ENCODE peak calls at places on chromosome 16, in nine cellular contexts. One of them, this sample, is unnamed.
A peak's percentile ranks its signal among the peaks of the same experiment; 100 is the strongest.

GRCh38 chr16:56860226-56861020 is 4.6 kb upstream of the SLC12A3 start:
- DNase-seq in stimulated activated CD8-positive, alpha-beta memory T cell treated with anti-CD3 and anti-CD28 coated beads, Interleukin-15, amount 100 ng/mL, for 48 hours: peak; percentile 23
- DNase-seq in progenitor cell of endocrine pancreas: no peak
- DNase-seq in GM23248: no peak
- DNase-seq in T follicular helper cell: no peak
- DNase-seq in amygdala: no peak
- DNase-seq in NCI-H1930: no peak
- DNase-seq in GM23338: no peak
- DNase-seq in adipocyte: peak; percentile 51
- DNase-seq in this sample: no peak

GRCh38 chr16:51532551-51532950 is 381.5 kb upstream of the SALL1 start:
- DNase-seq in amygdala: no peak
- DNase-seq in T follicular helper cell: no peak
- DNase-seq in GM23248: no peak
- DNase-seq in NCI-H1930: no peak
- DNase-seq in stimulated activated CD8-positive, alpha-beta memory T cell treated with anti-CD3 and anti-CD28 coated beads, Interleukin-15, amount 100 ng/mL, for 48 hours: no peak
- DNase-seq in progenitor cell of endocrine pancreas: no peak
- DNase-seq in adipocyte: no peak
- DNase-seq in GM23338: no peak
- DNase-seq in this sample: no peak

GRCh38 chr16:54412777-54413455 is 126.3 kb upstream of the IRX3 start:
- DNase-seq in amygdala: no peak
- DNase-seq in adipocyte: no peak
- DNase-seq in progenitor cell of endocrine pancreas: no peak
- DNase-seq in GM23338: no peak
- DNase-seq in GM23248: no peak
- DNase-seq in T follicular helper cell: no peak
- DNase-seq in NCI-H1930: no peak
- DNase-seq in stimulated activated CD8-positive, alpha-beta memory T cell treated with anti-CD3 and anti-CD28 coated beads, Interleukin-15, amount 100 ng/mL, for 48 hours: no peak
- DNase-seq in this sample: no peak

GRCh38 chr16:57360321-57360935 is 1.8 kb downstream of the CCL22 start:
- DNase-seq in GM23248: no peak
- DNase-seq in T follicular helper cell: no peak
- DNase-seq in amygdala: no peak
- DNase-seq in progenitor cell of endocrine pancreas: no peak
- DNase-seq in GM23338: no peak
- DNase-seq in adipocyte: no peak
- DNase-seq in stimulated activated CD8-positive, alpha-beta memory T cell treated with anti-CD3 and anti-CD28 coated beads, Interleukin-15, amount 100 ng/mL, for 48 hours: no peak
- DNase-seq in NCI-H1930: no peak
- DNase-seq in this sample: no peak

GRCh38 chr16:22055881-22056280 is 36.5 kb upstream of the VWA3A start:
- DNase-seq in amygdala: no peak
- DNase-seq in adipocyte: no peak
- DNase-seq in T follicular helper cell: no peak
- DNase-seq in GM23248: peak; percentile 16
- DNase-seq in stimulated activated CD8-positive, alpha-beta memory T cell treated with anti-CD3 and anti-CD28 coated beads, Interleukin-15, amount 100 ng/mL, for 48 hours: no peak
- DNase-seq in progenitor cell of endocrine pancreas: no peak
- DNase-seq in NCI-H1930: no peak
- DNase-seq in GM23338: peak; percentile 86
- DNase-seq in this sample: no peak

GRCh38 chr16:88274847-88275246 is 107.9 kb upstream of the ZNF469 start:
- DNase-seq in NCI-H1930: no peak
- DNase-seq in progenitor cell of endocrine pancreas: no peak
- DNase-seq in GM23338: no peak
- DNase-seq in adipocyte: no peak
- DNase-seq in T follicular helper cell: no peak
- DNase-seq in stimulated activated CD8-positive, alpha-beta memory T cell treated with anti-CD3 and anti-CD28 coated beads, Interleukin-15, amount 100 ng/mL, for 48 hours: no peak
- DNase-seq in amygdala: no peak
- DNase-seq in GM23248: peak; percentile 49
- DNase-seq in this sample: no peak

GRCh38 chr16:53433509-53433908 is 762 bp upstream of the RBL2 start:
- DNase-seq in amygdala: no peak
- DNase-seq in NCI-H1930: no peak
- DNase-seq in GM23248: no peak
- DNase-seq in T follicular helper cell: no peak
- DNase-seq in adipocyte: no peak
- DNase-seq in progenitor cell of endocrine pancreas: no peak
- DNase-seq in stimulated activated CD8-positive, alpha-beta memory T cell treated with anti-CD3 and anti-CD28 coated beads, Interleukin-15, amount 100 ng/mL, for 48 hours: no peak
- DNase-seq in GM23338: peak; percentile 43
- DNase-seq in this sample: no peak

GRCh38 chr16:533391-534088 is 6.0 kb downstream of the CAPN15 start:
- DNase-seq in stimulated activated CD8-positive, alpha-beta memory T cell treated with anti-CD3 and anti-CD28 coated beads, Interleukin-15, amount 100 ng/mL, for 48 hours: no peak
- DNase-seq in GM23248: no peak
- DNase-seq in NCI-H1930: no peak
- DNase-seq in progenitor cell of endocrine pancreas: peak; percentile 51
- DNase-seq in T follicular helper cell: no peak
- DNase-seq in adipocyte: no peak
- DNase-seq in amygdala: no peak
- DNase-seq in GM23338: peak; percentile 71
- DNase-seq in this sample: no peak

GRCh38 chr16:13036600-13036999 is 135.2 kb downstream of the SHISA9 start:
- DNase-seq in T follicular helper cell: no peak
- DNase-seq in progenitor cell of endocrine pancreas: peak; percentile 56
- DNase-seq in NCI-H1930: no peak
- DNase-seq in adipocyte: peak; percentile 73
- DNase-seq in stimulated activated CD8-positive, alpha-beta memory T cell treated with anti-CD3 and anti-CD28 coated beads, Interleukin-15, amount 100 ng/mL, for 48 hours: no peak
- DNase-seq in GM23338: peak; percentile 90
- DNase-seq in amygdala: no peak
- DNase-seq in GM23248: peak; percentile 55
- DNase-seq in this sample: no peak